ENCODE peak calls at places on chromosomes 11 and 22, in eight cellular contexts. One of them, this sample, is unnamed.

GRCh38 chr11:30504468-30504867 is 81.7 kb downstream of the MPPED2 start:
- DNase-seq in dorsolateral prefrontal cortex: no peak
- DNase-seq in lower leg skin: no peak
- DNase-seq in psoas muscle: no peak
- DNase-seq in fibroblast of mammary gland: no peak
- DNase-seq in colonic mucosa: no peak
- DNase-seq in fibroblast of lung: no peak
- DNase-seq in heart right ventricle: no peak
- DNase-seq in this sample: no peak

GRCh38 chr11:35792846-35793192 is 130.2 kb downstream of the TRIM44 start:
- DNase-seq in dorsolateral prefrontal cortex: no peak
- DNase-seq in lower leg skin: no peak
- DNase-seq in psoas muscle: no peak
- DNase-seq in fibroblast of mammary gland: no peak
- DNase-seq in colonic mucosa: no peak
- DNase-seq in fibroblast of lung: no peak
- DNase-seq in heart right ventricle: no peak
- DNase-seq in this sample: no peak

GRCh38 chr22:49693416-49693815 is 134.3 kb downstream of the BRD1 start:
- DNase-seq in dorsolateral prefrontal cortex: no peak
- DNase-seq in lower leg skin: no peak
- DNase-seq in psoas muscle: no peak
- DNase-seq in fibroblast of mammary gland: no peak
- DNase-seq in colonic mucosa: no peak
- DNase-seq in fibroblast of lung: no peak
- DNase-seq in heart right ventricle: no peak
- DNase-seq in this sample: no peak

GRCh38 chr22:41561335-41561734 is 525 bp downstream of the CSDC2 start:
- DNase-seq in dorsolateral prefrontal cortex: no peak
- DNase-seq in lower leg skin: no peak
- DNase-seq in psoas muscle: no peak
- DNase-seq in fibroblast of mammary gland: no peak
- DNase-seq in colonic mucosa: no peak
- DNase-seq in fibroblast of lung: no peak
- DNase-seq in heart right ventricle: no peak
- DNase-seq in this sample: no peak

GRCh38 chr11:13535819-13536218 is 40.0 kb upstream of the PTH start:
- DNase-seq in dorsolateral prefrontal cortex: no peak
- DNase-seq in lower leg skin: no peak
- DNase-seq in psoas muscle: no peak
- DNase-seq in fibroblast of mammary gland: no peak
- DNase-seq in colonic mucosa: no peak
- DNase-seq in fibroblast of lung: no peak
- DNase-seq in heart right ventricle: no peak
- DNase-seq in this sample: no peak

GRCh38 chr11:101686514-101686913 is 102.7 kb upstream of the TRPC6 start:
- DNase-seq in dorsolateral prefrontal cortex: no peak
- DNase-seq in lower leg skin: no peak
- DNase-seq in psoas muscle: no peak
- DNase-seq in fibroblast of mammary gland: peak; percentile 57
- DNase-seq in colonic mucosa: no peak
- DNase-seq in fibroblast of lung: peak; percentile 88
- DNase-seq in heart right ventricle: no peak
- DNase-seq in this sample: peak; percentile 34

GRCh38 chr11:32334822-32335221 is 100.5 kb downstream of the WT1 start:
- DNase-seq in dorsolateral prefrontal cortex: no peak
- DNase-seq in lower leg skin: no peak
- DNase-seq in psoas muscle: no peak
- DNase-seq in fibroblast of mammary gland: peak; percentile 9
- DNase-seq in colonic mucosa: peak; percentile 36
- DNase-seq in fibroblast of lung: no peak
- DNase-seq in heart right ventricle: no peak
- DNase-seq in this sample: no peak

GRCh38 chr11:11171854-11172253 is 181.2 kb downstream of the CSNK2A3 start:
- DNase-seq in dorsolateral prefrontal cortex: no peak
- DNase-seq in lower leg skin: no peak
- DNase-seq in psoas muscle: no peak
- DNase-seq in fibroblast of mammary gland: no peak
- DNase-seq in colonic mucosa: no peak
- DNase-seq in fibroblast of lung: no peak
- DNase-seq in heart right ventricle: no peak
- DNase-seq in this sample: no peak

GRCh38 chr11:12930850-12931249 is 78.3 kb upstream of the RASSF10 start:
- DNase-seq in dorsolateral prefrontal cortex: no peak
- DNase-seq in lower leg skin: no peak
- DNase-seq in psoas muscle: no peak
- DNase-seq in fibroblast of mammary gland: no peak
- DNase-seq in colonic mucosa: no peak
- DNase-seq in fibroblast of lung: no peak
- DNase-seq in heart right ventricle: no peak
- DNase-seq in this sample: no peak

GRCh38 chr11:16912607-16913006 is 101.6 kb downstream of the PLEKHA7 start:
- DNase-seq in dorsolateral prefrontal cortex: no peak
- DNase-seq in lower leg skin: no peak
- DNase-seq in psoas muscle: no peak
- DNase-seq in fibroblast of mammary gland: no peak
- DNase-seq in colonic mucosa: peak; percentile 36
- DNase-seq in fibroblast of lung: no peak
- DNase-seq in heart right ventricle: no peak
- DNase-seq in this sample: no peak

GRCh38 chr11:1978865-1979473 is 18.7 kb downstream of the H19 start:
- DNase-seq in dorsolateral prefrontal cortex: no peak
- DNase-seq in lower leg skin: no peak
- DNase-seq in psoas muscle: peak; percentile 24
- DNase-seq in fibroblast of mammary gland: no peak
- DNase-seq in colonic mucosa: no peak
- DNase-seq in fibroblast of lung: no peak
- DNase-seq in heart right ventricle: no peak
- DNase-seq in this sample: no peak

GRCh38 chr11:131571571-131571970 is 201.2 kb downstream of the NTM start:
- DNase-seq in dorsolateral prefrontal cortex: no peak
- DNase-seq in lower leg skin: no peak
- DNase-seq in psoas muscle: no peak
- DNase-seq in fibroblast of mammary gland: no peak
- DNase-seq in colonic mucosa: no peak
- DNase-seq in fibroblast of lung: no peak
- DNase-seq in heart right ventricle: no peak
- DNase-seq in this sample: no peak

GRCh38 chr11:67731583-67731982 is 57.2 kb upstream of the ALDH3B2 start:
- DNase-seq in dorsolateral prefrontal cortex: no peak
- DNase-seq in lower leg skin: no peak
- DNase-seq in psoas muscle: no peak
- DNase-seq in fibroblast of mammary gland: no peak
- DNase-seq in colonic mucosa: no peak
- DNase-seq in fibroblast of lung: no peak
- DNase-seq in heart right ventricle: no peak
- DNase-seq in this sample: no peak

GRCh38 chr11:59555601-59556114 is 44.3 kb downstream of the OR4D9 start:
- DNase-seq in dorsolateral prefrontal cortex: no peak
- DNase-seq in lower leg skin: no peak
- DNase-seq in psoas muscle: no peak
- DNase-seq in fibroblast of mammary gland: no peak
- DNase-seq in colonic mucosa: no peak
- DNase-seq in fibroblast of lung: no peak
- DNase-seq in heart right ventricle: no peak
- DNase-seq in this sample: no peak

GRCh38 chr22:24500251-24500820 is 5.2 kb downstream of the UPB1 start:
- DNase-seq in dorsolateral prefrontal cortex: no peak
- DNase-seq in lower leg skin: no peak
- DNase-seq in psoas muscle: no peak
- DNase-seq in fibroblast of mammary gland: no peak
- DNase-seq in colonic mucosa: no peak
- DNase-seq in fibroblast of lung: no peak
- DNase-seq in heart right ventricle: no peak
- DNase-seq in this sample: no peak

GRCh38 chr22:32164084-32164894 is 5.2 kb upstream of the C22orf42 start:
- DNase-seq in dorsolateral prefrontal cortex: no peak
- DNase-seq in lower leg skin: no peak
- DNase-seq in psoas muscle: no peak
- DNase-seq in fibroblast of mammary gland: no peak
- DNase-seq in colonic mucosa: no peak
- DNase-seq in fibroblast of lung: no peak
- DNase-seq in heart right ventricle: no peak
- DNase-seq in this sample: no peak

GRCh38 chr11:27281276-27281675 is 81.7 kb downstream of the CCDC34 start:
- DNase-seq in dorsolateral prefrontal cortex: no peak
- DNase-seq in lower leg skin: no peak
- DNase-seq in psoas muscle: no peak
- DNase-seq in fibroblast of mammary gland: no peak
- DNase-seq in colonic mucosa: no peak
- DNase-seq in fibroblast of lung: no peak
- DNase-seq in heart right ventricle: no peak
- DNase-seq in this sample: no peak

DNA sequence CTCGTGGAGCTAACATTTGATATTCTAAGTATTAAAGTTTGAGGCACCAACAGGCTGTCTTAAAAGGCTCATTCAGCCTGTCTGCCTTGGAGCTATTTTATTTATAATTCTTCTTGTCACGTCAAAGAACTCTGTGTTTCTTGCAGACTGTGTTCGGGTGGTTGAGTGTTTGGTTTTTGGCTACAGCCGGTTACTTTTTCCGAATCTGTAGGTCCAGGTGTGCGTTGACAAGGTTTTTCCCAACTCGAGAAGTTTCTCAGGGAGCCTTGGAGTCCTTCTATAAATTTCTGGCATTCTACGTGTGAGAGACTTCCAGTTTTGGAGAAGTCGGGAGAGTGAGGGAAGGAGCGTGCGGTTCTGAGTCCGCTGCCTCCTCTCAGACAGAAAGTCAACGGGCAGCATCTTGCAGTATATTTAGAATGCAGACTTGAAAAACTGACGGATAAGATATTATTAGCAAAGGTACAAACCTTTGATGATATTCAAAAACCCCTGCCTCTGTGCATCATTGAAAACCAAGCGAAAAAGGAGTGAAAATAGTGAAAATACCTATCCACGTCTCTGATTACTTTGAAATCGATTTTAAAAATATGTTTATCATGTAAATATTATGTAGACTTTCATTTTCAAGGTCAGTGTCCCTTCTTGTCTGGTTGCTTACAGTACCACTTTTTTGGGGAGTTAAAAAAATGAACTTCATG is 85.2 kb upstream of the PPARA start:
- DNase-seq in dorsolateral prefrontal cortex: peak; percentile 39
- DNase-seq in lower leg skin: no peak
- DNase-seq in psoas muscle: peak; percentile 40
- DNase-seq in fibroblast of mammary gland: peak; percentile 63
- DNase-seq in colonic mucosa: no peak
- DNase-seq in fibroblast of lung: peak; percentile 51
- DNase-seq in heart right ventricle: no peak
- DNase-seq in this sample: no peak
- H3K4me3 ChIP-seq in dorsolateral prefrontal cortex: peak overlapping the region; percentile 86
- H3K4me3 ChIP-seq in lower leg skin: no peak overlapping the region
- H3K4me3 ChIP-seq in psoas muscle: peak overlapping the region; percentile 88
- H3K4me3 ChIP-seq in fibroblast of mammary gland: peak overlapping the region; percentile 36
- H3K4me3 ChIP-seq in colonic mucosa: no peak overlapping the region
- H3K4me3 ChIP-seq in fibroblast of lung: peak overlapping the region; percentile 43
- H3K4me3 ChIP-seq in heart right ventricle: no peak overlapping the region
- H3K4me3 ChIP-seq in this sample: peak overlapping the region; percentile 29

GRCh38 chr22:30607939-30608338 is 965 bp downstream of the TCN2 start:
- DNase-seq in dorsolateral prefrontal cortex: no peak
- DNase-seq in lower leg skin: no peak
- DNase-seq in psoas muscle: peak; percentile 41
- DNase-seq in fibroblast of mammary gland: no peak
- DNase-seq in colonic mucosa: no peak
- DNase-seq in fibroblast of lung: no peak
- DNase-seq in heart right ventricle: no peak
- DNase-seq in this sample: no peak

GRCh38 chr22:30604723-30605122 is 2.3 kb upstream of the TCN2 start:
- DNase-seq in dorsolateral prefrontal cortex: no peak
- DNase-seq in lower leg skin: no peak
- DNase-seq in psoas muscle: peak; percentile 7
- DNase-seq in fibroblast of mammary gland: no peak
- DNase-seq in colonic mucosa: no peak
- DNase-seq in fibroblast of lung: no peak
- DNase-seq in heart right ventricle: no peak
- DNase-seq in this sample: no peak

GRCh38 chr22:30607300-30607930 is 441 bp downstream of the TCN2 start:
- DNase-seq in dorsolateral prefrontal cortex: no peak
- DNase-seq in lower leg skin: no peak
- DNase-seq in psoas muscle: no peak
- DNase-seq in fibroblast of mammary gland: no peak
- DNase-seq in colonic mucosa: no peak
- DNase-seq in fibroblast of lung: no peak
- DNase-seq in heart right ventricle: no peak
- DNase-seq in this sample: no peak

GRCh38 chr22:30605449-30606110 is 1.4 kb upstream of the TCN2 start:
- DNase-seq in dorsolateral prefrontal cortex: peak; percentile 52
- DNase-seq in lower leg skin: peak; percentile 43
- DNase-seq in psoas muscle: peak; percentile 66
- DNase-seq in fibroblast of mammary gland: peak; percentile 59
- DNase-seq in colonic mucosa: peak; percentile 79
- DNase-seq in fibroblast of lung: peak; percentile 57
- DNase-seq in heart right ventricle: peak; percentile 47
- DNase-seq in this sample: no peak

GRCh38 chr22:30606455-30607299 is at the start of gene TCN2:
- DNase-seq in dorsolateral prefrontal cortex: peak; percentile 84
- DNase-seq in lower leg skin: peak; percentile 60
- DNase-seq in psoas muscle: peak; percentile 78
- DNase-seq in fibroblast of mammary gland: peak; percentile 84
- DNase-seq in colonic mucosa: peak; percentile 82
- DNase-seq in fibroblast of lung: peak; percentile 83
- DNase-seq in heart right ventricle: peak; percentile 76
- DNase-seq in this sample: no peak
- TF ChIP-seq CTCF in dorsolateral prefrontal cortex: no peak
- TF ChIP-seq CTCF in lower leg skin: no peak
- TF ChIP-seq CTCF in psoas muscle: no peak
- TF ChIP-seq CTCF in fibroblast of mammary gland: no peak
- TF ChIP-seq CTCF in colonic mucosa: no peak
- TF ChIP-seq CTCF in fibroblast of lung: no peak
- TF ChIP-seq CTCF in heart right ventricle: no peak
- TF ChIP-seq CTCF in this sample: no peak

GRCh38 chr11:34586655-34587281 is 34.1 kb upstream of the EHF start:
- DNase-seq in dorsolateral prefrontal cortex: no peak
- DNase-seq in lower leg skin: no peak
- DNase-seq in psoas muscle: no peak
- DNase-seq in fibroblast of mammary gland: no peak
- DNase-seq in colonic mucosa: no peak
- DNase-seq in fibroblast of lung: no peak
- DNase-seq in heart right ventricle: no peak
- DNase-seq in this sample: no peak
- H3K4me3 ChIP-seq in dorsolateral prefrontal cortex: peak overlapping the region; percentile 39
- H3K4me3 ChIP-seq in lower leg skin: no peak overlapping the region
- H3K4me3 ChIP-seq in psoas muscle: peak overlapping the region; percentile 35
- H3K4me3 ChIP-seq in fibroblast of mammary gland: no peak overlapping the region
- H3K4me3 ChIP-seq in colonic mucosa: no peak overlapping the region
- H3K4me3 ChIP-seq in fibroblast of lung: no peak overlapping the region
- H3K4me3 ChIP-seq in heart right ventricle: no peak overlapping the region
- H3K4me3 ChIP-seq in this sample: no peak overlapping the region

DNA sequence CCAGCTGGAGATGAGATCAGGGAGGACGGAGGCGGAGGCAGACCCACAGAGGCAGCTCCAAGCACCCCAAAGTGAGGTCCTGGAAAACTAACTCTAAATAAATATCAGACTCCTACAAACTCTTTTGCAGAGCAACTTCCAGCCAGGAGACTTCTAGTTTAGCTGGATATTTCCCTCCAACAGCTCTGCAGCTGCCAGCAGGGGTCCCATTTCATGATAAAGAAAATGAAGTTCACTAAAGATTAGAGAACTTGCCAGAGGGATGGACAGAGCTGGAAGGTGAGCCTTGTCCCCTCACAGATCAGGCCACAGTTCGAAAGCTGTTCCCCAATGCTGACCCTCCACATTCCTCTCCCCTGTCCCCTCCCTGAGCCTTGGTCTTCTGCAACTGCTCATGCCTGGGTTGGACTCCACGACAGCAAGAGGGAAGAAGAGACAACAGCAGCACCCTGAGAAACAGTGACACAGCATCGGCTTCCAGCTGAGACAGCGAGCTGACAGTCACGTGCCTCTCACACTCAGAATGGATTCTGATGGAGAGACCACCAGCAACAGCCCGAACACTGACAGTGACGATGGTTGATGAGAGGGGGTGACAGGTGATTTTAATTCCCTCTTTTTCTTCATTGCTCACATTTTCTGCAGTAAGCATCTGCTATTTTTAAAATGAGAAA is 5.7 kb downstream of the CARS1 start:
- DNase-seq in dorsolateral prefrontal cortex: no peak
- DNase-seq in lower leg skin: no peak
- DNase-seq in psoas muscle: no peak
- DNase-seq in fibroblast of mammary gland: no peak
- DNase-seq in colonic mucosa: no peak
- DNase-seq in fibroblast of lung: no peak
- DNase-seq in heart right ventricle: no peak
- DNase-seq in this sample: no peak
- TF ChIP-seq CTCF in dorsolateral prefrontal cortex: no peak
- TF ChIP-seq CTCF in lower leg skin: no peak
- TF ChIP-seq CTCF in psoas muscle: no peak
- TF ChIP-seq CTCF in fibroblast of mammary gland: peak; percentile 4
- TF ChIP-seq CTCF in colonic mucosa: no peak
- TF ChIP-seq CTCF in fibroblast of lung: no peak
- TF ChIP-seq CTCF in heart right ventricle: no peak
- TF ChIP-seq CTCF in this sample: peak; percentile 1

This sample was measured in AG09309.